ENCODE peak calls at places on chromosome 1, in seven cellular contexts. H, T, C, W, B, F and N are unnamed samples.

GRCh38 chr1:24535021-24535424 is 20.9 kb upstream of the NCMAP start:
- DNase-seq in C (no peak), H (peak), W (peak), F (no peak), B (no peak), T (no peak), N (no peak)

GRCh38 chr1:109877320-109877771 is 33.3 kb upstream of the CSF1 start:
- DNase-seq in T (peak), B (peak), F (peak), W (no peak), C (peak), H (no peak), N (peak)

GRCh38 chr1:158116768-158117167 is 63.9 kb upstream of the CD1D start:
- DNase-seq in T (no peak), B (no peak), C (no peak), H (no peak), F (no peak), W (no peak), N (no peak)

GRCh38 chr1:85048296-85049064 is at the start of gene MCOLN3:
- DNase-seq in W (peak), F (peak), B (no peak), T (no peak), H (no peak), C (no peak), N (no peak)

GRCh38 chr1:21121764-21122471 is 54.8 kb downstream of the EIF4G3 start:
- DNase-seq in W (no peak), B (no peak), F (no peak), T (no peak), H (no peak), C (no peak), N (no peak)

GRCh38 chr1:93758842-93759515 is 77.3 kb upstream of the BCAR3 start:
- DNase-seq in H (peak), W (no peak), T (no peak), B (no peak), F (no peak), C (peak), N (no peak)

GRCh38 chr1:202835548-202836072 is 24.9 kb downstream of the PCAT6 start:
- DNase-seq in F (no peak), W (peak), B (no peak), H (peak), C (no peak), T (no peak), N (no peak)

GRCh38 chr1:226061793-226062557 is 541 bp upstream of the H3-3A start:
- DNase-seq in H (peak), T (peak), W (no peak), B (peak), F (peak), C (peak), N (peak)

GRCh38 chr1:216523449-216524190 is 100.4 kb upstream of the USH2A start:
- DNase-seq in F (no peak), C (no peak), B (no peak), T (no peak), W (no peak), H (no peak), N (no peak)

GRCh38 chr1:107172450-107172849 is 31.6 kb downstream of the NTNG1 start:
- DNase-seq in T (no peak), C (no peak), B (no peak), H (no peak), W (no peak), F (no peak), N (no peak)

GRCh38 chr1:147787765-147788164 is 27.4 kb upstream of the GJA5 start:
- DNase-seq in C (no peak), F (no peak), H (no peak), B (no peak), T (no peak), W (no peak), N (no peak)

GRCh38 chr1:227951624-227952373 is 4.1 kb upstream of the WNT9A start:
- DNase-seq in H (no peak), B (no peak), W (no peak), F (peak), C (no peak), T (no peak), N (peak)

GRCh38 chr1:18956189-18957135 is at the start of gene IFFO2:
- DNase-seq in H (peak), C (peak), F (peak), W (peak), B (peak), T (no peak), N (peak)

GRCh38 chr1:7298145-7298544 is 473.0 kb upstream of the VAMP3 start:
- DNase-seq in C (no peak), F (no peak), H (no peak), W (no peak), B (no peak), T (no peak), N (no peak)

GRCh38 chr1:66503841-66504470 is 30.0 kb upstream of the SGIP1 start:
- DNase-seq in T (no peak), H (peak), F (no peak), W (peak), B (peak), C (peak), N (no peak)